ENCODE peak calls at places on chromosomes 5 and 9, in nine cellular contexts. S is cardiac muscle cell, Y is sigmoid colon, C is foreskin fibroblast, B is NCI-H1092, R is adrenal gland, T is fibroblast of mammary gland, Z is HT1080, N is H1. A is an unnamed sample.

GRCh38 chr5:15598294-15598902 is 98.4 kb downstream of the FBXL7 start:
- DNase-seq in Y (no peak), B (no peak), Z (no peak), S (peak), T (peak), C (no peak), N (no peak), R (peak), A (no peak)

GRCh38 chr5:150783422-150783928 is 4.9 kb downstream of the SMIM3 start:
- DNase-seq in Y (peak), S (no peak), C (peak), N (no peak), T (peak), Z (peak), B (no peak), R (peak), A (peak)

GRCh38 chr5:141872496-141873356 is 5.5 kb downstream of the PCDH1 start:
- DNase-seq in S (no peak), B (no peak), Y (no peak), T (no peak), N (no peak), C (no peak), Z (no peak), R (no peak), A (no peak)

GRCh38 chr9:107064378-107064777 is 201.4 kb downstream of the ZNF462 start:
- DNase-seq in B (no peak), S (no peak), N (no peak), R (no peak), Y (no peak), C (no peak), T (no peak), Z (no peak), A (no peak)

GRCh38 chr9:132730054-132731033 is 60.1 kb downstream of the GTF3C4 start:
- DNase-seq in T (no peak), Z (no peak), B (no peak), C (no peak), S (no peak), N (no peak), Y (peak), R (no peak), A (peak)

GRCh38 chr5:122471031-122471751 is 159.2 kb downstream of the SNCAIP start:
- DNase-seq in Y (no peak), T (no peak), B (no peak), C (no peak), S (no peak), N (no peak), R (no peak), Z (no peak), A (no peak)

GRCh38 chr9:113875420-113875916 is 641 bp upstream of the ZNF618 start:
- DNase-seq in R (no peak), C (peak), B (no peak), Z (no peak), S (no peak), N (no peak), T (no peak), Y (no peak), A (no peak)

GRCh38 chr5:463952-464351 is 21.0 kb downstream of the EXOC3 start:
- DNase-seq in R (peak), C (no peak), B (no peak), Z (no peak), N (no peak), T (no peak), S (no peak), Y (peak), A (no peak)

GRCh38 chr5:125481506-125482455 is 735.3 kb upstream of the ZNF608 start:
- DNase-seq in N (no peak), Z (no peak), C (no peak), R (no peak), B (peak), T (no peak), Y (no peak), S (no peak), A (no peak)

GRCh38 chr9:114680266-114681011 is 1.6 kb downstream of the TEX48 start:
- DNase-seq in C (peak), T (peak), Y (no peak), B (no peak), S (no peak), R (no peak), Z (no peak), N (no peak), A (no peak)

GRCh38 chr9:74724317-74724716 is 163.4 kb downstream of the TRPM6 start:
- DNase-seq in B (no peak), Y (no peak), C (no peak), R (no peak), N (no peak), Z (no peak), T (no peak), S (no peak), A (no peak)

GRCh38 chr5:125134216-125135081 is 388.0 kb upstream of the ZNF608 start:
- DNase-seq in B (no peak), C (peak), Z (peak), N (no peak), S (no peak), Y (no peak), R (no peak), T (peak), A (no peak)

GRCh38 chr5:24816206-24816605 is 171.4 kb upstream of the CDH10 start:
- DNase-seq in C (no peak), S (no peak), B (no peak), R (no peak), Y (no peak), T (no peak), Z (no peak), N (no peak), A (no peak)

GRCh38 chr9:121282309-121283071 is 14.5 kb downstream of the GSN start:
- DNase-seq in T (peak), S (no peak), Y (peak), Z (no peak), R (peak), C (peak), B (no peak), N (no peak), A (peak)

GRCh38 chr5:176609724-176610429 is at the start of gene GPRIN1:
- DNase-seq in N (no peak), T (peak), Z (peak), B (peak), S (peak), Y (no peak), C (peak), R (peak), A (no peak)